ENCODE peak calls at places on chromosomes 7 and 10, in ten cellular contexts. O is memory B cell; H is activated CD8-positive, alpha-beta memory T cell treated with anti-CD3 and anti-CD28 coated beads, Interleukin-2, amount 50 U/mL, for 48 hours; E is WTC11; Z is activated T-helper 2 cell treated with anti-CD3 and anti-CD28 coated beads, Interferon-gamma antibody, Interleukin-2, Interleukin-4, amounts not matched to agents 10 μg/mL and 5 μg/mL and 100 μg/mL, durations not matched to agents 14 hours and 24 hours and 36 hours; G is AG10803; J is IMR-90; P is GM12865; I is mucosa of descending colon; X is iris pigment epithelial cell. A is an unnamed sample.

GRCh38 chr10:17850526-17850925 is 41.4 kb downstream of the MRC1 start:
- DNase-seq in O (no peak), H (no peak), E (no peak), Z (no peak), G (no peak), J (no peak), P (no peak), I (peak), X (no peak), A (no peak)

GRCh38 chr7:125059861-125060456 is 130.3 kb upstream of the POT1 start:
- DNase-seq in O (no peak), H (no peak), E (no peak), Z (no peak), G (peak), J (peak), P (no peak), I (no peak), X (peak), A (no peak)

GRCh38 chr10:25944771-25945170 is 10.7 kb downstream of the MYO3A start:
- DNase-seq in O (no peak), H (no peak), E (no peak), Z (no peak), G (no peak), J (no peak), P (no peak), I (no peak), X (no peak), A (no peak)

GRCh38 chr10:128915630-128916029 is 551.4 kb upstream of the MGMT start:
- DNase-seq in O (no peak), H (no peak), E (no peak), Z (no peak), G (no peak), J (no peak), P (no peak), I (no peak), X (no peak), A (no peak)

GRCh38 chr10:112628951-112629604 is 182.1 kb downstream of the VTI1A start:
- DNase-seq in O (no peak), H (no peak), E (no peak), Z (no peak), G (no peak), J (no peak), P (no peak), I (no peak), X (no peak), A (no peak)

GRCh38 chr7:351681-352480 is 61.9 kb downstream of the FOXL3 start:
- DNase-seq in O (no peak), H (peak), E (no peak), Z (no peak), G (no peak), J (no peak), P (no peak), I (no peak), X (no peak), A (no peak)

GRCh38 chr7:374706-375490 is 84.9 kb downstream of the FOXL3 start:
- DNase-seq in O (no peak), H (peak), E (peak), Z (no peak), G (no peak), J (no peak), P (no peak), I (no peak), X (no peak), A (no peak)

GRCh38 chr7:64885520-64886240 is 17.4 kb upstream of the ZNF273 start:
- DNase-seq in O (no peak), H (peak), E (no peak), Z (no peak), G (no peak), J (no peak), P (no peak), I (no peak), X (no peak), A (no peak)

GRCh38 chr7:115354925-115355324 is 433.0 kb downstream of the MDFIC start:
- DNase-seq in O (no peak), H (no peak), E (no peak), Z (no peak), G (no peak), J (no peak), P (no peak), I (no peak), X (no peak), A (no peak)

GRCh38 chr10:77926566-77927342 is at the start of gene DLG5:
- DNase-seq in O (no peak), H (peak), E (peak), Z (peak), G (peak), J (peak), P (peak), I (peak), X (peak), A (no peak)

GRCh38 chr10:90197766-90198165 is 496.4 kb downstream of the KIF20B start:
- DNase-seq in O (no peak), H (no peak), E (no peak), Z (no peak), G (no peak), J (peak), P (no peak), I (no peak), X (peak), A (no peak)

GRCh38 chr7:81180573-81180972 is 261.7 kb upstream of the SEMA3C start:
- DNase-seq in O (no peak), H (no peak), E (no peak), Z (no peak), G (no peak), J (no peak), P (no peak), I (no peak), X (no peak), A (no peak)

GRCh38 chr7:138563808-138564207 is 103.7 kb downstream of the TRIM24 start:
- DNase-seq in O (no peak), H (no peak), E (no peak), Z (no peak), G (no peak), J (no peak), P (no peak), I (no peak), X (no peak), A (no peak)

GRCh38 chr10:30059209-30060107 is at the start of gene JCAD:
- DNase-seq in O (peak), H (peak), E (peak), Z (peak), G (peak), J (no peak), P (no peak), I (peak), X (peak), A (peak)

GRCh38 chr10:70053212-70053895 is 708 bp downstream of the MACROH2A2 start:
- DNase-seq in O (no peak), H (peak), E (peak), Z (no peak), G (peak), J (no peak), P (no peak), I (peak), X (peak), A (no peak)

GRCh38 chr10:1043532-1043995 is 5.4 kb downstream of the IDI1 start:
- DNase-seq in O (peak), H (no peak), E (no peak), Z (no peak), G (no peak), J (no peak), P (peak), I (peak), X (no peak), A (no peak)

GRCh38 chr7:130141858-130142653 is 63.1 kb downstream of the TMEM209 start:
- DNase-seq in O (no peak), H (no peak), E (no peak), Z (no peak), G (no peak), J (no peak), P (no peak), I (no peak), X (no peak), A (no peak)

GRCh38 chr10:119246862-119247549 is 39.6 kb downstream of the GRK5 start:
- DNase-seq in O (no peak), H (no peak), E (no peak), Z (no peak), G (peak), J (peak), P (no peak), I (no peak), X (peak), A (no peak)

GRCh38 chr10:115503546-115503945 is 410.4 kb downstream of the ATRNL1 start:
- DNase-seq in O (no peak), H (no peak), E (no peak), Z (no peak), G (no peak), J (no peak), P (no peak), I (no peak), X (no peak), A (no peak)

GRCh38 chr10:130498934-130499333 is 362.7 kb downstream of the GLRX3 start:
- DNase-seq in O (no peak), H (no peak), E (no peak), Z (no peak), G (no peak), J (no peak), P (no peak), I (no peak), X (no peak), A (no peak)

GRCh38 chr10:127563718-127564553 is 14.8 kb downstream of the NPS start:
- DNase-seq in O (no peak), H (peak), E (peak), Z (no peak), G (no peak), J (no peak), P (peak), I (peak), X (no peak), A (no peak)

GRCh38 chr10:69842932-69843331 is 41.2 kb downstream of the COL13A1 start:
- DNase-seq in O (no peak), H (no peak), E (no peak), Z (no peak), G (no peak), J (peak), P (no peak), I (no peak), X (no peak), A (no peak)

GRCh38 chr7:151439855-151440798 is at the start of gene CRYGN:
- DNase-seq in O (no peak), H (no peak), E (peak), Z (no peak), G (no peak), J (no peak), P (no peak), I (no peak), X (no peak), A (no peak)

GRCh38 chr7:47485640-47486435 is 96.1 kb downstream of the TNS3 start:
- DNase-seq in O (no peak), H (no peak), E (no peak), Z (no peak), G (peak), J (peak), P (no peak), I (no peak), X (no peak), A (no peak)

GRCh38 chr10:112637901-112638300 is 190.9 kb downstream of the VTI1A start:
- DNase-seq in O (no peak), H (no peak), E (no peak), Z (no peak), G (no peak), J (no peak), P (no peak), I (no peak), X (no peak), A (no peak)

GRCh38 chr10:127148066-127148932 is 48.1 kb downstream of the INSYN2A start:
- DNase-seq in O (no peak), H (no peak), E (no peak), Z (no peak), G (peak), J (peak), P (no peak), I (no peak), X (peak), A (no peak)

GRCh38 chr7:45185864-45186250 is 28.3 kb downstream of the RAMP3 start:
- DNase-seq in O (no peak), H (no peak), E (no peak), Z (no peak), G (no peak), J (no peak), P (no peak), I (no peak), X (no peak), A (no peak)

GRCh38 chr7:124893140-124893810 is 36.4 kb downstream of the POT1 start:
- DNase-seq in O (no peak), H (no peak), E (no peak), Z (no peak), G (no peak), J (no peak), P (no peak), I (no peak), X (no peak), A (no peak)